ENCODE peak calls at places on chromosome 3, in eight cellular contexts. B is right lobe of liver, U is Peyer's patch, M is testis, X is A549, W is HCT116, Z is stomach, J is uterus. Y is an unnamed sample. For H3K9me3, the result is how much of the 10 kb centered on the place peaks cover.

GRCh38 chr3:196440041-196440537 is 7.9 kb upstream of the UBXN7 start:
- DNase-seq in M (no peak), Z (no peak), B (no peak), X (no peak), U (no peak), J (no peak), W (no peak), Y (no peak)

GRCh38 chr3:23760325-23760724 is 45.4 kb upstream of the UBE2E1 start:
- DNase-seq in U (no peak), Z (no peak), B (no peak), M (no peak), W (no peak), X (no peak), J (no peak), Y (no peak)

GRCh38 chr3:65126527-65127440 is 439.0 kb upstream of the ADAMTS9 start:
- DNase-seq in U (no peak), W (no peak), J (no peak), X (no peak), B (no peak), Z (no peak), M (no peak), Y (no peak)

GRCh38 chr3:49389297-49389696 is 22.5 kb downstream of the RHOA start:
- DNase-seq in U (no peak), X (no peak), B (no peak), W (no peak), Z (no peak), J (no peak), M (no peak), Y (no peak)

GRCh38 chr3:75294124-75294523 is 370.0 kb upstream of the FRG2C start:
- DNase-seq in W (no peak), Z (peak), J (peak), U (peak), X (peak), M (peak), B (no peak), Y (peak)

GRCh38 chr3:75655501-75655904 is 8.6 kb upstream of the FRG2C start:
- DNase-seq in X (no peak), U (no peak), Z (no peak), W (no peak), B (no peak), J (no peak), M (no peak), Y (no peak)

GRCh38 chr3:126146034-126146433 is 34.4 kb downstream of the ALDH1L1 start:
- DNase-seq in W (no peak), U (peak), Z (no peak), X (no peak), J (peak), M (no peak), B (peak), Y (no peak)

GRCh38 chr3:126849768-126850167 is 133.1 kb upstream of the PLXNA1 start:
- DNase-seq in W (no peak), B (no peak), Z (no peak), U (no peak), X (no peak), J (no peak), M (no peak), Y (peak)

GRCh38 chr3:179991104-179991503 is 45.6 kb downstream of the PEX5L start:
- DNase-seq in Z (no peak), B (no peak), W (no peak), X (peak), U (no peak), J (no peak), M (no peak), Y (no peak)

GRCh38 chr3:146130881-146131371 is 30.1 kb downstream of the PLOD2 start:
- DNase-seq in U (no peak), B (no peak), M (no peak), X (no peak), J (no peak), W (no peak), Z (no peak), Y (no peak)

GRCh38 chr3:174333640-174334039 is 525.5 kb upstream of the NAALADL2 start:
- DNase-seq in Z (no peak), B (no peak), X (no peak), M (no peak), W (no peak), J (no peak), U (no peak), Y (no peak)

GRCh38 chr3:123732447-123732846 is 147.6 kb upstream of the HACD2 start:
- DNase-seq in X (peak), J (no peak), U (no peak), B (no peak), Z (no peak), M (no peak), W (no peak), Y (no peak)

GRCh38 chr3:58291671-58292338 is 14.2 kb upstream of the RPP14 start:
- DNase-seq in W (no peak), Z (no peak), B (no peak), M (no peak), U (no peak), X (no peak), J (no peak), Y (no peak)

GRCh38 chr3:116246406-116246805 is 198.9 kb downstream of the LSAMP start:
- DNase-seq in U (no peak), Z (no peak), B (no peak), X (no peak), W (no peak), J (no peak), M (no peak), Y (no peak)

GRCh38 chr3:10194328-10195071 is 29.8 kb downstream of the IRAK2 start:
- DNase-seq in M (peak), X (no peak), U (peak), W (no peak), Z (no peak), J (no peak), B (no peak), Y (peak)

GRCh38 chr3:46713048-46713897 is 4.4 kb downstream of the PRSS50 start:
- DNase-seq in J (no peak), W (no peak), U (peak), B (peak), M (no peak), Z (no peak), X (no peak), Y (no peak)

GRCh38 chr3:116083686-116084085 is 361.6 kb downstream of the LSAMP start:
- DNase-seq in U (no peak), B (no peak), J (no peak), M (no peak), Z (no peak), W (no peak), X (no peak), Y (no peak)

GRCh38 chr3:129934234-129935123 is 40.0 kb upstream of the TRH start:
- DNase-seq in U (peak), W (peak), B (peak), X (peak), J (peak), Z (no peak), M (peak), Y (no peak)

GRCh38 chr3:160143482-160143881 is 81.7 kb upstream of the C3orf80 start:
- DNase-seq in X (no peak), B (no peak), M (no peak), J (no peak), U (no peak), Z (no peak), W (no peak), Y (no peak)

GRCh38 chr3:133937756-133938601 is 42.3 kb upstream of the RAB6B start:
- DNase-seq in B (no peak), M (no peak), Z (peak), U (peak), J (no peak), X (no peak), W (no peak), Y (no peak)

GRCh38 chr3:21781371-21781770 is 30.4 kb upstream of the ZNF385D start:
- DNase-seq in X (no peak), M (no peak), J (no peak), B (no peak), Z (no peak), U (no peak), W (no peak), Y (no peak)

GRCh38 chr3:8503871-8504610 is 2.4 kb downstream of the LMCD1 start:
- DNase-seq in W (no peak), M (no peak), J (no peak), X (peak), B (no peak), U (no peak), Z (no peak), Y (no peak)

GRCh38 chr3:140420621-140421357 is 257.1 kb upstream of the TRIM42 start:
- DNase-seq in M (peak), X (peak), U (no peak), J (no peak), B (no peak), W (no peak), Z (no peak), Y (no peak)

DNA sequence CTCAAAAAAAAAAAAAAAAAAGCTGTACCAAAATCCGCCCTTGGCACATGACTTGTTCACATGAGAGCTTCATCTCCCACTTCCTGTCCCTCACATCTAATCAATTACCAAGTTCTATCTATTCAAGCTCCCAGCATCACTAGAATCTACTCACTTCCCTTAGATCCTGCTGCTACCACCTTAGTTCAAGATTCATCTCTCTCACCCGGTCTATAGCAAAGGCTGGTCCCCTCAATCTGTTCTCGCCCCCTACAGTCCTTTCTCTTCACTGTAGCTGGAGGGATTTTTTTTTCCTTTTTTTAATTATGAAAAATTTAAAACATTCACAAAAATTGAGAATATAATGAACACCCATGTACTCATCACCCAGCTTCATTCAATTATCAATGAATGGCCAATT is 16.7 kb upstream of the GPR160 start:
- DNase-seq in W (no peak), B (no peak), U (no peak), Z (no peak), X (no peak), J (no peak), M (no peak), Y (no peak)
- TF ChIP-seq CTCF in W (peak), B (no peak), U (peak), Z (no peak), X (no peak), J (no peak), M (no peak), Y (peak)

GRCh38 chr3:52777959-52778805 is 783 bp downstream of the ITIH1 start:
- DNase-seq in W (no peak), B (peak), Z (peak), U (peak), M (no peak), X (no peak), J (peak), Y (no peak)
- TF ChIP-seq POLR2A in W (no peak), B (peak), Z (no peak), U (no peak), M (no peak), X (no peak), J (no peak), Y (no peak)

DNA sequence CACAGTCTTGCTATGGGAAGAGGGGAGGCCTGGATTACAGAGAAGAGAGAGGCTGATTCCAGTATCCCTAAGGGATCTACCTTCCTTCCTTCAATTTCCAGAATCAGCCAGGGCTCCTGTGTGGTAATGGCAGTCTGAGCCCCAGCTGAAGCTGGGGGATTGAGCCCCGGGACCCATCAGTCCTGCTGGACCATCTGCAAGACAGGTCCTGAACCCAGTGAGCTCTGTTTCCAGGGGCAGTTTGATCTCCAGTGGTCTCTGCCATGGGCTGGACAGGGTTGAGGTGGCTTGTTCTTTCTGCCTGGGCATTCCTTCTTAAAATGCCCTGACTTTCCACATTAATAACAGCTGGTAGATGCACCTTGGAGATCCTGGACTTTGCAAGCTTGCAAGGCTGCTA is 685.2 kb downstream of the TBL1XR1 start:
- DNase-seq in X (no peak), U (no peak), B (no peak), Z (no peak), M (no peak), W (no peak), J (no peak), Y (no peak)
- H3K9me3 ChIP-seq in X (under half), U (under half), B (under half), Z (half or more), M (under half), W (under half), J (under half), Y (under half)

GRCh38 chr3:14991818-14992612 is 44.6 kb downstream of the NR2C2 start:
- DNase-seq in U (no peak), M (no peak), X (no peak), J (no peak), B (no peak), W (no peak), Z (no peak), Y (no peak)

DNA sequence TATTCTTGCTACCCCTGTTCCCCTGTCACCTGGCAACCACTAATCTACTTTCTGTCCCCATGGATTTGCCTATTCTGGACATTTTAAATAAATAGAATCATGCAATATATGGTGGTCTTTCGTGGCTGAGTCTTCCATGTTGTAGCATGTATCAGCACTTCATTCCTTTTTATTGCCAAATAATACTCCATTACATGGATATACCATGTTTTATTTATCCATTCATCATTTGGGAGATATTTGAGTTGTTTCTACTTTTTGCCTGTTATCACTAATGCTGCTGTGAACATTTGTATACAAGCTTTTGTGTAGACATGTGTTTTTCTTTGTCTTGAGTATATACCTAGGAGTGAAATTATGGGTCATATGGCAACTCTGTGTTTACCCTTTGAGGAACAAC is 50.6 kb downstream of the NR2C2 start:
- DNase-seq in Z (no peak), J (no peak), M (no peak), X (no peak), W (no peak), B (no peak), U (no peak), Y (no peak)
- TF ChIP-seq CTCF in Z (no peak), J (no peak), M (no peak), X (no peak), W (no peak), B (no peak), U (no peak), Y (no peak)

GRCh38 chr3:158642005-158642404 is 2.3 kb upstream of the GFM1 start:
- DNase-seq in B (no peak), M (no peak), Z (no peak), X (no peak), W (no peak), U (no peak), J (no peak), Y (no peak)

GRCh38 chr3:158649791-158650190 is 5.5 kb downstream of the GFM1 start:
- DNase-seq in X (no peak), J (no peak), Z (no peak), U (no peak), W (no peak), B (no peak), M (no peak), Y (no peak)

GRCh38 chr3:158642474-158643210 is 1.7 kb upstream of the GFM1 start:
- DNase-seq in X (no peak), W (no peak), U (no peak), J (no peak), M (peak), B (no peak), Z (no peak), Y (no peak)

GRCh38 chr3:158640646-158641045 is 3.7 kb upstream of the GFM1 start:
- DNase-seq in U (no peak), Z (no peak), W (no peak), X (no peak), M (peak), B (no peak), J (no peak), Y (no peak)

GRCh38 chr3:158644345-158644908 is at the start of gene GFM1:
- DNase-seq in W (peak), X (peak), B (peak), J (peak), U (peak), M (peak), Z (peak), Y (peak)
- TF ChIP-seq POLR2A in W (no peak), X (peak), B (peak), J (peak), U (peak), M (no peak), Z (no peak), Y (peak)

Y was measured in heart left ventricle.